ENCODE peak calls at places on chromosomes 7 and 10, in five cellular contexts. M, Q, S, C and Y are unnamed samples.

GRCh38 chr10:30092151-30092790 is 32.9 kb upstream of the JCAD start:
- DNase-seq in M (peak; percentile 22), Q (no peak), S (peak; percentile 42), C (peak; percentile 35), Y (no peak)

GRCh38 chr7:30751696-30752273 is at the start of gene INMT:
- DNase-seq in M (peak; percentile 87), Q (no peak), S (no peak), C (no peak), Y (no peak)

GRCh38 chr7:106997487-106998271 is 46.8 kb upstream of the PRKAR2B start:
- DNase-seq in M (no peak), Q (no peak), S (no peak), C (no peak), Y (no peak)

GRCh38 chr10:22022257-22023051 is 18.9 kb upstream of the DNAJC1 start:
- DNase-seq in M (peak; percentile 86), Q (no peak), S (no peak), C (peak; percentile 8), Y (no peak)

GRCh38 chr7:94620703-94621118 is 35.2 kb downstream of the SGCE start:
- DNase-seq in M (peak; percentile 89), Q (no peak), S (peak; percentile 95), C (peak; percentile 86), Y (no peak)

GRCh38 chr10:101238732-101239105 is 9.5 kb upstream of the LBX1 start:
- DNase-seq in M (no peak), Q (no peak), S (no peak), C (peak; percentile 44), Y (no peak)

GRCh38 chr10:59881640-59882039 is 24.7 kb downstream of the CCDC6 start:
- DNase-seq in M (no peak), Q (no peak), S (no peak), C (no peak), Y (no peak)

GRCh38 chr7:108415821-108416536 is 40.3 kb downstream of the NRCAM start:
- DNase-seq in M (peak; percentile 71), Q (no peak), S (peak; percentile 82), C (peak; percentile 80), Y (no peak)

GRCh38 chr7:133623716-133624115 is 370.8 kb downstream of the EXOC4 start:
- DNase-seq in M (no peak), Q (no peak), S (no peak), C (no peak), Y (no peak)

GRCh38 chr7:40382145-40382544 is 247.3 kb downstream of the SUGCT start:
- DNase-seq in M (no peak), Q (no peak), S (no peak), C (no peak), Y (no peak)

GRCh38 chr10:22620140-22620857 is 94.1 kb downstream of the PIP4K2A start:
- DNase-seq in M (peak; percentile 97), Q (no peak), S (peak; percentile 90), C (no peak), Y (no peak)

GRCh38 chr7:105439174-105439893 is 50.6 kb upstream of the SRPK2 start:
- DNase-seq in M (peak; percentile 78), Q (no peak), S (peak; percentile 97), C (peak; percentile 30), Y (no peak)
- TF ChIP-seq CTCF in M (no peak), Q (no peak), S (peak; percentile 18), C (no peak), Y (no peak)

GRCh38 chr7:24587853-24588252 is 14.6 kb downstream of the PALS2 start:
- DNase-seq in M (no peak), Q (no peak), S (no peak), C (peak; percentile 56), Y (no peak)
- TF ChIP-seq CTCF in M (peak; percentile 23), Q (peak; percentile 60), S (peak; percentile 22), C (peak; percentile 49), Y (no peak)

GRCh38 chr7:27351786-27352185 is 109.2 kb downstream of the EVX1 start:
- DNase-seq in M (no peak), Q (no peak), S (no peak), C (no peak), Y (no peak)

GRCh38 chr7:27349621-27350020 is 107.0 kb downstream of the EVX1 start:
- DNase-seq in M (no peak), Q (no peak), S (no peak), C (no peak), Y (no peak)

GRCh38 chr7:27347261-27347610 is 104.6 kb downstream of the EVX1 start:
- DNase-seq in M (no peak), Q (no peak), S (no peak), C (no peak), Y (no peak)

GRCh38 chr7:27346531-27347260 is 104.1 kb downstream of the EVX1 start:
- DNase-seq in M (peak; percentile 49), Q (peak; percentile 21), S (peak; percentile 94), C (no peak), Y (no peak)

DNA sequence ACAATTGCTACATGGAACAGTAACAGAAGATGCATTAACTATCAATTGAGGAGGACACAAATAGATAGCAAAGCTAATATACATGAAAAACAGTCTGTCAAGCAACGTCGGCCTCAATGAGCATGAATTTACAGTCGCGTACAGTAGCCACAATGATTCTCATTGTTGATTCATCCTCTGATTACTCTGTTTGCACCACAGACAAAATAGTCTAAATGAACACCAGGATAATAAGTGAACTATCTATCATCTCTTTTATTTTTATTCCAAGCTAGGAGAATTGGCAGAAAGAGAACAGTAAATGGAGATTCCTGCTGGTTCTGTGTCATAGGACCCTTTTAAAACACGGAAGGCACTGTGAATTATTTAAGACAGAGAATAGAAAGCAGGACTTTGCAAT is 108.5 kb downstream of the EVX1 start:
- DNase-seq in M (no peak), Q (no peak), S (no peak), C (no peak), Y (no peak)
- TF ChIP-seq CTCF in M (no peak), Q (no peak), S (no peak), C (no peak), Y (no peak)

GRCh38 chr7:44103941-44104879 is at the start of gene AEBP1:
- DNase-seq in M (peak; percentile 43), Q (no peak), S (no peak), C (no peak), Y (peak; percentile 92)

GRCh38 chr7:44105832-44106231 is 1.7 kb downstream of the AEBP1 start:
- DNase-seq in M (no peak), Q (no peak), S (no peak), C (no peak), Y (no peak)

GRCh38 chr7:44106311-44107065 is 2.3 kb downstream of the AEBP1 start:
- DNase-seq in M (no peak), Q (no peak), S (no peak), C (no peak), Y (no peak)

GRCh38 chr7:44103566-44103940 is 592 bp upstream of the AEBP1 start:
- DNase-seq in M (no peak), Q (no peak), S (no peak), C (no peak), Y (no peak)

GRCh38 chr7:44104880-44105771 is 981 bp downstream of the AEBP1 start:
- DNase-seq in M (peak; percentile 81), Q (no peak), S (peak; percentile 72), C (no peak), Y (peak; percentile 69)
- TF ChIP-seq CTCF in M (no peak), Q (no peak), S (no peak), C (no peak), Y (no peak)

DNA sequence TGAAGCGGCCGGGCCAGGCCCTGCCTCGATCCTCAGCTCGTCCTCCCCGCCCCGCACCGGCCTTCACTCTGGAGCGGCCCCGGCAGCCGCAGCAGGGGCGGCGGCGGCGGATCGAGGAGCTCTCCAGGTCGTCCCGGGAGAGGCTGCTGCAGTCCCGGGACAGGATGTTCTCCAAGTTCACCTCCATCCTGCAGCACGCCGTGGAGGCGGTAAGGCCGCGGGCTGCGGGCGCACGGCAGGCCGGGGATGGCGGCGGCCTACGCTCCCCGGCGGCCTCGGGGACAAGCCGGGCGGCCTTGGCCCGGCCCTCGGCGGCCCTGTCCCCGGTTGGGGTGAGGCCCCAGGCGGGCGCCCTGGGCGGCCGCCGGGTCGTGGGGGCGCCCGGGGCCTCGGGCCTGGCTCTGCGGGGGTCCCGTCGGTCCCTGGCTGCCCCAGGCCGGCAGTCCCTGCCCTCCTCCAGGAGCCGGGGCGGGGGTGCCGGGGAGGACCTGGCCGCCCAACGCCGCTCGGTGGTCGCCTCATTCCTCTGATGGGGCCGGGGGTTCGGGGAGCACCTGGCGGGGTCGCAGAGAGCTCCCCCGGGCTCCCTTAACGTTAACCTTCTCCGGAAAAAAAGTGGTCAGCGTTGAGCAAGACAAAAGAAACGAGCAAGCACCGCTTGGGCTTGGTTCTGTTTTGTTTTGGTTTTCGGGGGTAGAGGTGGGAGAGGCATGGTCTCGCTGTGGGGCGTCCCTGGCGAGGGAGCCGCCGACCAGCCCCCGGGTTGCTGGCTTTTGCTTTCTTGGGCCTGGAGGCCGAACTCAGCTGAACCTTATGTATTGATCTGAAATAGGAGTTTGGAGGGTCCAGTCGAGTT is 563 bp downstream of the FHIP2A start:
- DNase-seq in M (peak; percentile 53), Q (peak; percentile 15), S (peak; percentile 22), C (peak; percentile 76), Y (no peak)
- TF ChIP-seq CTCF in M (no peak), Q (no peak), S (no peak), C (no peak), Y (no peak)

GRCh38 chr7:99525713-99526440 is 21.4 kb downstream of the ZKSCAN5 start:
- DNase-seq in M (peak; percentile 12), Q (no peak), S (peak; percentile 16), C (peak; percentile 67), Y (no peak)
- TF ChIP-seq CTCF in M (no peak), Q (peak; percentile 14), S (peak; percentile 47), C (peak; percentile 63), Y (peak; percentile 45)

GRCh38 chr10:76251773-76252617 is 820.6 kb downstream of the LRMDA start:
- DNase-seq in M (peak; percentile 84), Q (no peak), S (no peak), C (no peak), Y (no peak)

GRCh38 chr10:76242956-76243355 is 811.5 kb downstream of the LRMDA start:
- DNase-seq in M (no peak), Q (no peak), S (no peak), C (no peak), Y (no peak)

GRCh38 chr10:76248781-76249180 is 817.4 kb downstream of the LRMDA start:
- DNase-seq in M (peak; percentile 36), Q (no peak), S (no peak), C (no peak), Y (no peak)

GRCh38 chr10:76244061-76244686 is 812.8 kb downstream of the LRMDA start:
- DNase-seq in M (peak; percentile 59), Q (no peak), S (no peak), C (no peak), Y (no peak)

DNA sequence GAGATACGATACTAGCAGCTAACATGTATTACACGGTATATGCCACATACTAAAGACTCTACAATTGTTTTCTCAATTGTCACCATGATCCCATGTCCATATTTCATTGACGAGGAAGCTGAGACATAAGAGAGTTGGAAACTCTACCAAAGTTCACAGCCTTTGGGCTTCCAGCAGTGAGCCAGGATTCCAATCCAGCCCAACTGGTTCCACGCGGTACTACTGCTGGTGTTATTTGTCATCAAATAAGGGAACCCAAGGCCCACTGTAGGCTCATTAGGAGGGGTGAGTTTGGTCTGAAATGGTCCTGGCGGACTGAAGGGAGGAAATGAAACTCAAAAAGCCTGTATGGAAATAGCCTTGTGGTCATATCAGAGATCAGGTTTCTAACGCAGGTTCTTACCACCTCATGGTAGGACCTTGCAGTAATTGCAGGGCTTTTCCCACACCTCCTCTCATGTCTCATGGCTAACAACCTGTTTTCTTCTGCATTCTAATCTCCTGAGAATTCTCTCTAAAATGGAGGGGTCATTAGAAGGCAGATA is 814.6 kb downstream of the LRMDA start:
- DNase-seq in M (no peak), Q (no peak), S (no peak), C (no peak), Y (no peak)
- TF ChIP-seq CTCF in M (no peak), Q (no peak), S (no peak), C (no peak), Y (no peak)

GRCh38 chr10:117537436-117537903 is 5.1 kb upstream of the EMX2 start:
- DNase-seq in M (peak; percentile 33), Q (peak; percentile 56), S (no peak), C (peak; percentile 49), Y (no peak)
- TF ChIP-seq CTCF in M (no peak), Q (peak; percentile 91), S (peak; percentile 58), C (peak; percentile 32), Y (peak; percentile 59)